ENCODE peak calls at places on chromosomes 4 and X, in eight cellular contexts. E is aorta, D is upper lobe of left lung, H is uterus, I is hippocampal formation, M is activated T-cell treated with anti-CD3 and anti-CD28 coated beads for 1 hour, P is osteocyte, W is kidney glomerular epithelial cell. C is an unnamed sample.

GRCh38 chr4:102647117-102647516 is 113.7 kb downstream of the MANBA start:
- DNase-seq in D (no peak), H (no peak), M (no peak), W (no peak), E (no peak), I (no peak), P (no peak), C (no peak)

GRCh38 chrX:42028113-42028512 is 104.8 kb upstream of the CASK start:
- DNase-seq in M (no peak), D (no peak), I (no peak), E (no peak), H (no peak), W (no peak), P (no peak), C (no peak)

GRCh38 chr4:40763228-40763716 is 13.5 kb downstream of the NSUN7 start:
- DNase-seq in D (no peak), M (no peak), H (no peak), P (no peak), E (no peak), W (no peak), I (no peak), C (no peak)

GRCh38 chrX:2504706-2505332 is 4.0 kb upstream of the DHRSX start:
- DNase-seq in D (no peak), H (no peak), M (no peak), E (peak), I (no peak), P (no peak), W (no peak), C (no peak)

GRCh38 chrX:28988246-28988645 is 401.0 kb downstream of the IL1RAPL1 start:
- DNase-seq in M (no peak), I (no peak), W (no peak), P (no peak), D (no peak), E (no peak), H (no peak), C (no peak)

GRCh38 chrX:24169211-24169610 is 19.7 kb downstream of the ZFX start:
- DNase-seq in D (no peak), H (no peak), E (no peak), I (no peak), P (no peak), W (no peak), M (no peak), C (no peak)

GRCh38 chr4:48194986-48195773 is 61.1 kb upstream of the TXK start:
- DNase-seq in E (no peak), W (no peak), P (no peak), I (no peak), D (no peak), M (no peak), H (no peak), C (peak)

GRCh38 chr4:90002406-90003040 is 107.9 kb downstream of the MMRN1 start:
- DNase-seq in H (no peak), E (no peak), M (no peak), P (no peak), W (no peak), I (no peak), D (no peak), C (peak)

GRCh38 chr4:98522603-98523395 is 135.6 kb downstream of the TSPAN5 start:
- DNase-seq in M (no peak), D (no peak), I (no peak), W (peak), P (no peak), E (no peak), H (no peak), C (no peak)